ENCODE peak calls at places on chromosomes 5 and 9, in four cellular contexts. One of them, this sample, is unnamed.

GRCh38 chr9:33185858-33186257 is 18.7 kb upstream of the B4GALT1 start:
- DNase-seq in testis: no peak
- DNase-seq in cardiac muscle cell: no peak
- DNase-seq in colonic mucosa: no peak
- DNase-seq in this sample: no peak

GRCh38 chr9:89330513-89330912 is 12.2 kb downstream of the SECISBP2 start:
- DNase-seq in testis: no peak
- DNase-seq in cardiac muscle cell: no peak
- DNase-seq in colonic mucosa: no peak
- DNase-seq in this sample: no peak

GRCh38 chr9:113215142-113215541 is 5.9 kb downstream of the FKBP15 start:
- DNase-seq in testis: no peak
- DNase-seq in cardiac muscle cell: no peak
- DNase-seq in colonic mucosa: no peak
- DNase-seq in this sample: no peak

GRCh38 chr5:132265336-132266030 is 8.0 kb downstream of the PDLIM4 start:
- DNase-seq in testis: no peak
- DNase-seq in cardiac muscle cell: no peak
- DNase-seq in colonic mucosa: peak; percentile 79
- DNase-seq in this sample: peak; percentile 44

GRCh38 chr5:71681282-71681681 is 37.8 kb upstream of the CARTPT start:
- DNase-seq in testis: no peak
- DNase-seq in cardiac muscle cell: no peak
- DNase-seq in colonic mucosa: no peak
- DNase-seq in this sample: no peak

GRCh38 chr9:75892168-75892901 is 1.9 kb downstream of the PCSK5 start:
- DNase-seq in testis: peak; percentile 81
- DNase-seq in cardiac muscle cell: peak; percentile 38
- DNase-seq in colonic mucosa: peak; percentile 69
- DNase-seq in this sample: peak; percentile 30

GRCh38 chr5:180340856-180341255 is 12.3 kb downstream of the GFPT2 start:
- DNase-seq in testis: no peak
- DNase-seq in cardiac muscle cell: no peak
- DNase-seq in colonic mucosa: no peak
- DNase-seq in this sample: no peak

GRCh38 chr5:179054036-179054785 is 6.0 kb upstream of the ZNF354C start:
- DNase-seq in testis: no peak
- DNase-seq in cardiac muscle cell: no peak
- DNase-seq in colonic mucosa: no peak
- DNase-seq in this sample: no peak

GRCh38 chr5:150079655-150080461 is 6.5 kb downstream of the CSF1R start:
- DNase-seq in testis: peak; percentile 5
- DNase-seq in cardiac muscle cell: no peak
- DNase-seq in colonic mucosa: peak; percentile 13
- DNase-seq in this sample: no peak

GRCh38 chr5:94690778-94691177 is 72.3 kb downstream of the SLF1 start:
- DNase-seq in testis: no peak
- DNase-seq in cardiac muscle cell: no peak
- DNase-seq in colonic mucosa: no peak
- DNase-seq in this sample: no peak

GRCh38 chr5:140202078-140202477 is 27.1 kb downstream of the CYSTM1 start:
- DNase-seq in testis: no peak
- DNase-seq in cardiac muscle cell: no peak
- DNase-seq in colonic mucosa: no peak
- DNase-seq in this sample: no peak

GRCh38 chr5:118327389-118327788 is 661.0 kb downstream of the DTWD2 start:
- DNase-seq in testis: no peak
- DNase-seq in cardiac muscle cell: no peak
- DNase-seq in colonic mucosa: no peak
- DNase-seq in this sample: peak; percentile 33

GRCh38 chr9:99730063-99730462 is 91.6 kb upstream of the NR4A3 start:
- DNase-seq in testis: no peak
- DNase-seq in cardiac muscle cell: no peak
- DNase-seq in colonic mucosa: no peak
- DNase-seq in this sample: no peak

GRCh38 chr5:61010759-61011460 is 65.9 kb downstream of the NDUFAF2 start:
- DNase-seq in testis: no peak
- DNase-seq in cardiac muscle cell: no peak
- DNase-seq in colonic mucosa: no peak
- DNase-seq in this sample: no peak

GRCh38 chr5:149646564-149646963 is 65.3 kb downstream of the ARHGEF37 start:
- DNase-seq in testis: no peak
- DNase-seq in cardiac muscle cell: peak; percentile 52
- DNase-seq in colonic mucosa: no peak
- DNase-seq in this sample: no peak

GRCh38 chr9:114696814-114697544 is 15.0 kb upstream of the TEX48 start:
- DNase-seq in testis: no peak
- DNase-seq in cardiac muscle cell: no peak
- DNase-seq in colonic mucosa: no peak
- DNase-seq in this sample: no peak

GRCh38 chr9:114606597-114607207 is 4.4 kb upstream of the TMEM268 start:
- DNase-seq in testis: peak; percentile 79
- DNase-seq in cardiac muscle cell: no peak
- DNase-seq in colonic mucosa: no peak
- DNase-seq in this sample: peak; percentile 38

GRCh38 chr9:120374817-120375216 is 205.2 kb downstream of the CDK5RAP2 start:
- DNase-seq in testis: no peak
- DNase-seq in cardiac muscle cell: no peak
- DNase-seq in colonic mucosa: no peak
- DNase-seq in this sample: no peak

GRCh38 chr5:172901012-172901780 is 58.0 kb upstream of the RPL26L1 start:
- DNase-seq in testis: peak; percentile 76
- DNase-seq in cardiac muscle cell: peak; percentile 14
- DNase-seq in colonic mucosa: no peak
- DNase-seq in this sample: no peak

GRCh38 chr9:4828776-4829175 is 36.0 kb downstream of the RCL1 start:
- DNase-seq in testis: no peak
- DNase-seq in cardiac muscle cell: no peak
- DNase-seq in colonic mucosa: no peak
- DNase-seq in this sample: no peak

GRCh38 chr9:35000535-35001284 is 11.2 kb downstream of the DNAJB5 start:
- DNase-seq in testis: no peak
- DNase-seq in cardiac muscle cell: no peak
- DNase-seq in colonic mucosa: no peak
- DNase-seq in this sample: no peak

GRCh38 chr5:159403906-159404641 is 73.8 kb upstream of the IL12B start:
- DNase-seq in testis: no peak
- DNase-seq in cardiac muscle cell: no peak
- DNase-seq in colonic mucosa: no peak
- DNase-seq in this sample: no peak

GRCh38 chr9:116589392-116590354 is 97.4 kb upstream of the TRIM32 start:
- DNase-seq in testis: peak; percentile 39
- DNase-seq in cardiac muscle cell: no peak
- DNase-seq in colonic mucosa: peak; percentile 58
- DNase-seq in this sample: no peak

GRCh38 chr9:114006155-114006550 is 71.9 kb downstream of the AMBP start:
- DNase-seq in testis: peak; percentile 6
- DNase-seq in cardiac muscle cell: no peak
- DNase-seq in colonic mucosa: peak; percentile 9
- DNase-seq in this sample: peak; percentile 7

GRCh38 chr9:38017149-38017884 is 51.7 kb downstream of the SHB start:
- DNase-seq in testis: peak; percentile 72
- DNase-seq in cardiac muscle cell: peak; percentile 64
- DNase-seq in colonic mucosa: no peak
- DNase-seq in this sample: peak; percentile 78

GRCh38 chr5:111211341-111211740 is 12.8 kb upstream of the CAMK4 start:
- DNase-seq in testis: no peak
- DNase-seq in cardiac muscle cell: no peak
- DNase-seq in colonic mucosa: no peak
- DNase-seq in this sample: no peak
- TF ChIP-seq CTCF in testis: no peak
- TF ChIP-seq CTCF in cardiac muscle cell: no peak
- TF ChIP-seq CTCF in colonic mucosa: no peak
- TF ChIP-seq CTCF in this sample: no peak

GRCh38 chr9:81683214-81683613 is 6.1 kb downstream of the TLE1 start:
- DNase-seq in testis: no peak
- DNase-seq in cardiac muscle cell: no peak
- DNase-seq in colonic mucosa: no peak
- DNase-seq in this sample: no peak

GRCh38 chr9:81680506-81680905 is 8.8 kb downstream of the TLE1 start:
- DNase-seq in testis: no peak
- DNase-seq in cardiac muscle cell: peak; percentile 76
- DNase-seq in colonic mucosa: no peak
- DNase-seq in this sample: no peak

GRCh38 chr9:81683704-81684103 is 5.6 kb downstream of the TLE1 start:
- DNase-seq in testis: no peak
- DNase-seq in cardiac muscle cell: no peak
- DNase-seq in colonic mucosa: no peak
- DNase-seq in this sample: no peak

GRCh38 chr9:81682177-81682576 is 7.2 kb downstream of the TLE1 start:
- DNase-seq in testis: no peak
- DNase-seq in cardiac muscle cell: no peak
- DNase-seq in colonic mucosa: no peak
- DNase-seq in this sample: no peak

GRCh38 chr9:81682797-81683196 is 6.5 kb downstream of the TLE1 start:
- DNase-seq in testis: no peak
- DNase-seq in cardiac muscle cell: no peak
- DNase-seq in colonic mucosa: peak; percentile 41
- DNase-seq in this sample: no peak
- H3K4me1 ChIP-seq in testis: peaks cover 7% of the 10 kb centered on the region
- H3K4me1 ChIP-seq in cardiac muscle cell: no peaks in the 10 kb centered on the region
- H3K4me1 ChIP-seq in colonic mucosa: peaks cover 9% of the 10 kb centered on the region
- H3K4me1 ChIP-seq in this sample: no peaks in the 10 kb centered on the region

DNA sequence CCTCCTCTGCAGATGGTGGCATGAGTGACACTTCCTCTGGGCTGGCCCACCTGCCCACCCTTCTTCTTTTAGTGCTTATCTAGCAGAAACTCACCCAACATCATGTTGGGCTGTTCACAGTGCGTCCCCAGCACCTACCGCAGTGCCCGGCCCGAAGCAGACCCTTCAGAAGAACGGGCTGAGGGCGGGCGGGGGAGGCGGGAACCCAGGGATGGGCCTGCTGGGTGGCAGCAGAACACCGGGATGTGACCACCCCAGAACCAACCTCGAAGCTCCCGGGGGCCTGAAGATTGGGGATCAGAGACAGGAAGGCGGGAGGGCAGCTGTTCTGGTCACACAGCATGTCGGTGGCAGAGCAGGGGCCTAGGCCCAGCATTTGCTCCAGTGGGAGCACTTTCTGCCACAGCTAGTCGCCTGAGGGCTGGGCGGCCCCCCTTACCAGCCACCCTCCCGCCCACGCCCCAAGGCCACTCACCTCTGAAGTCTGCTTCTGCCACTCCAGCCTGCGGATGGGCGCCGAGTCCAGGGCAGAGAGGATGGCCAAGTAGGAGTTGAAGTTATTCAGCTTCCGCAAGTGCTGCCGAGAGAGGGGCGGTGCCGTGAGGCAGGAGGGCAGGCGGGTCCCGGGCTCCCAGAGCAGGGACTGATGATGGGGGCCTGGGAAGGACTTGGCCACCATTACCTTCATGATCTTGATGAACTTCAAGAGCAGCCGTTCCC is 38.7 kb downstream of the PRRT1B start:
- DNase-seq in testis: no peak
- DNase-seq in cardiac muscle cell: no peak
- DNase-seq in colonic mucosa: no peak
- DNase-seq in this sample: no peak
- H3K36me3 ChIP-seq in testis: no peaks in the 10 kb centered on the region
- H3K36me3 ChIP-seq in cardiac muscle cell: peaks cover 13% of the 10 kb centered on the region
- H3K36me3 ChIP-seq in colonic mucosa: peaks cover 22% of the 10 kb centered on the region
- H3K36me3 ChIP-seq in this sample: peaks cover 74% of the 10 kb centered on the region

DNA sequence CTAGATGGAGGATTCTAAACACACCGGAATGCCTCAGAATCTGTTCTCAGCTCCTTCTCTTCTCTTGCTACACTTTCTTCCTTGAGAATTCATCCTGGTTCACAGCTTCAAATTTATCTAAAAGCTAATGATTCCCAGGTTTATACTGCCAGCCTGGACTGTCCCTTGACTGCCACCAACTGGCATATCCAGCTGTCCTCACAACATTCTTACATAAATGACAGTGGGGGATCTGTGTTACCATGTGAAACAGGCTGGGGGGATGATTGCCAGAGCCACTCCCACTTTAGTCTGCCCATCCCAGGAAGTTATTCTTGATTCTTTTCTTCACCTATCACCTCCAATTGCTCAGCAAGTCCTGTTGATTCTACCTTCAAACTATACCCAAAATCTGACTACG is 27.2 kb upstream of the ZFR start:
- DNase-seq in testis: peak; percentile 45
- DNase-seq in cardiac muscle cell: no peak
- DNase-seq in colonic mucosa: no peak
- DNase-seq in this sample: no peak
- TF ChIP-seq CTCF in testis: no peak
- TF ChIP-seq CTCF in cardiac muscle cell: no peak
- TF ChIP-seq CTCF in colonic mucosa: no peak
- TF ChIP-seq CTCF in this sample: no peak

GRCh38 chr5:120419110-120419509 is 45.0 kb upstream of the PRR16 start:
- DNase-seq in testis: no peak
- DNase-seq in cardiac muscle cell: no peak
- DNase-seq in colonic mucosa: no peak
- DNase-seq in this sample: no peak

GRCh38 chr5:120415985-120416384 is 48.1 kb upstream of the PRR16 start:
- DNase-seq in testis: no peak
- DNase-seq in cardiac muscle cell: no peak
- DNase-seq in colonic mucosa: no peak
- DNase-seq in this sample: no peak

GRCh38 chr5:120413706-120414105 is 50.4 kb upstream of the PRR16 start:
- DNase-seq in testis: no peak
- DNase-seq in cardiac muscle cell: no peak
- DNase-seq in colonic mucosa: no peak
- DNase-seq in this sample: no peak
- H3K4me1 ChIP-seq in testis: no peaks in the 10 kb centered on the region
- H3K4me1 ChIP-seq in cardiac muscle cell: no peaks in the 10 kb centered on the region
- H3K4me1 ChIP-seq in colonic mucosa: no peaks in the 10 kb centered on the region
- H3K4me1 ChIP-seq in this sample: no peaks in the 10 kb centered on the region

DNA sequence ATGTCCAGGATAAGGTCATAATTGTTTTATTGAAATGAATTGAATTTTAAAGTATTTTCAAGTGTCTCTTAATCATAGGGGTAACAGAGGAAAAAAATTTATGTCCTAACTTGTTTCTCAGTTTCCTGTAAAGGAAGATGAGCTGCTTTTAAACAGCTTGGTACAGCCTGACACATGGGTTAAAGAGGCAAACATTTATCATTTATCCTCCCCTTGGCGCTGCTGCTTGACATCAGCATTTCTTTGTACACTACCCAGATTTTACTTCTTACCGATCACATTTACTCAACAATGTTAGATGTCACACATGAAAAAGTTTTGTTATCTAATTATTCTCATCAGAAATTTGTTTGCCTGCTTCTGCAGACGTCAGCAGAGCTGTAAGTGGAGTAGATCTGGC is 79.4 kb upstream of the CTSL start:
- DNase-seq in testis: no peak
- DNase-seq in cardiac muscle cell: no peak
- DNase-seq in colonic mucosa: no peak
- DNase-seq in this sample: no peak
- H3K36me3 ChIP-seq in testis: no peaks in the 10 kb centered on the region
- H3K36me3 ChIP-seq in cardiac muscle cell: peaks cover 14% of the 10 kb centered on the region
- H3K36me3 ChIP-seq in colonic mucosa: no peaks in the 10 kb centered on the region
- H3K36me3 ChIP-seq in this sample: peaks cover 17% of the 10 kb centered on the region